ENCODE peak calls at places on chromosomes 6 and 20, in ten cellular contexts. H is HCT116, E is sigmoid colon, U is A549, P is ovary, X is breast epithelium, N is upper lobe of left lung, A is IMR-90, I is body of pancreas, L is Peyer's patch. J is an unnamed sample.
A peak's percentile ranks its signal among the peaks of the same experiment; 100 is the strongest.

GRCh38 chr6:8047466-8048292 is 16.5 kb downstream of the BLOC1S5 start:
- DNase-seq in U (no peak), A (peak; percentile 35), P (no peak), E (no peak), N (no peak), X (no peak), I (no peak), H (no peak), L (no peak), J (no peak)

GRCh38 chr20:44233436-44234016 is 13.6 kb upstream of the GDAP1L1 start:
- DNase-seq in E (no peak), P (no peak), A (no peak), U (no peak), N (no peak), X (no peak), H (no peak), I (no peak), L (no peak), J (no peak)

GRCh38 chr6:27176096-27176495 is 71.4 kb upstream of the PRSS16 start:
- DNase-seq in U (no peak), A (peak; percentile 67), L (no peak), E (no peak), I (no peak), P (no peak), N (no peak), H (no peak), X (no peak), J (no peak)

GRCh38 chr6:116461563-116462507 is 660 bp downstream of the CALHM6 start:
- DNase-seq in I (peak; percentile 24), P (peak; percentile 66), E (peak; percentile 65), L (peak; percentile 75), N (peak; percentile 57), X (no peak), U (no peak), A (peak; percentile 47), H (no peak), J (peak; percentile 83)

GRCh38 chr6:113481441-113481840 is 375.7 kb upstream of the MARCKS start:
- DNase-seq in A (peak; percentile 43), I (no peak), U (no peak), E (no peak), X (no peak), H (no peak), P (no peak), N (peak; percentile 23), L (no peak), J (no peak)

GRCh38 chr6:132179955-132180354 is 221.3 kb downstream of the MOXD1 start:
- DNase-seq in U (no peak), I (no peak), H (no peak), P (no peak), X (no peak), N (no peak), L (no peak), A (no peak), E (no peak), J (no peak)

GRCh38 chr20:63978319-63979220 is 872 bp downstream of the SAMD10 start:
- DNase-seq in I (peak; percentile 88), E (peak; percentile 85), H (no peak), P (peak; percentile 56), X (peak; percentile 69), U (no peak), N (peak; percentile 89), A (peak; percentile 43), L (peak; percentile 92), J (peak; percentile 72)

GRCh38 chr6:6368684-6369052 is 48.2 kb upstream of the F13A1 start:
- DNase-seq in I (peak; percentile 11), H (no peak), U (no peak), N (no peak), X (no peak), P (no peak), A (no peak), E (no peak), L (no peak), J (no peak)

GRCh38 chr6:106186172-106186571 is 100.0 kb downstream of the PRDM1 start:
- DNase-seq in I (no peak), L (no peak), N (no peak), P (no peak), X (no peak), H (no peak), U (no peak), A (no peak), E (no peak), J (no peak)
- H3K4me1 ChIP-seq in I (no peaks in the 10 kb centered on the region), L (no peaks in the 10 kb centered on the region), N (no peaks in the 10 kb centered on the region), P (no peaks in the 10 kb centered on the region), X (no peaks in the 10 kb centered on the region), H (peaks cover 6% of the 10 kb centered on the region), U (peaks cover 26% of the 10 kb centered on the region), A (peaks cover 9% of the 10 kb centered on the region), E (no peaks in the 10 kb centered on the region), J (no peaks in the 10 kb centered on the region)

GRCh38 chr6:74320715-74321114 is 624.7 kb downstream of the CD109 start:
- DNase-seq in I (no peak), E (no peak), A (peak; percentile 6), L (no peak), X (no peak), N (no peak), P (no peak), H (no peak), U (no peak), J (no peak)
- TF ChIP-seq POLR2A in I (no peak), E (no peak), A (no peak), L (no peak), X (no peak), N (no peak), P (no peak), H (no peak), U (no peak), J (no peak)

DNA sequence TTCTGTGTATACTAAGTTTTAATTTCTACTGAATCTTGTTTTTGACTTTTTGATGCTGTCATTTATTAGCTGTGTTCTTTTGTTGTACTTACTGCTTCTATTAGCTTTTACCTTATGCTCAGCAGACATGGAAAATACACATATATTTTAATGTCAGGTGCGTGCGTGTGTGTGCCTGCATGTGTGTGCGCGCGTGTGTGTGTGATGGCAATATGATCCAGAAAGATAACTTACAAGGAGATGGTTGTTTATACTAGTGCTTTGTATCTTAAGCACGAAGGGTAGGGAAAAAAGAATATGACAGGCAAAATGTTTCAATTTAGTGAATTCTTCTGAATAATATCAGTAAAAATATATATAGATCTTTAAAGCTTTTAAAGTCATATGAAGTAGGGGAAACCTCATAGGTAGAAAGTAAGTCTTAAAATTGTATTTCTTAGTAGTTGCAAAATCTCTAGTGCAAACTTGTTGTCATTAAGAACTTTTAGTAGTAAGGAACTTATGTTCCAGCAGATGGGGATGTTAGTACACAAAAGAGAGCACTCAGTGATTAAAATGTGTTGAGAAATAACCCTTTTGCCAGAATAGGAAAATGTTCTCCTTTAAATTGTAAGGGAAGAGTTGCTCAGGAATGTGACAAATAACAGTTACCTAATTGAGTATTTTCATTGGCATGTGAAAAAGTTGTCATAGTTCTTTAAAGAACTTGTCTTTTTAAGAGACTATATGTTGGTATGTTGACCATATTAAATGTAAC is 13.2 kb downstream of the QKI start:
- DNase-seq in L (no peak), H (peak; percentile 16), N (no peak), U (no peak), I (no peak), X (no peak), E (no peak), P (no peak), A (peak; percentile 82), J (no peak)
- H3K4me1 ChIP-seq in L (peaks cover 4% of the 10 kb centered on the region), H (no peaks in the 10 kb centered on the region), N (peaks cover 81% of the 10 kb centered on the region), U (peaks cover 37% of the 10 kb centered on the region), I (peaks cover 54% of the 10 kb centered on the region), X (no peaks in the 10 kb centered on the region), E (peaks cover 95% of the 10 kb centered on the region), P (peaks cover 15% of the 10 kb centered on the region), A (peaks cover 18% of the 10 kb centered on the region), J (peaks cover 30% of the 10 kb centered on the region)

DNA sequence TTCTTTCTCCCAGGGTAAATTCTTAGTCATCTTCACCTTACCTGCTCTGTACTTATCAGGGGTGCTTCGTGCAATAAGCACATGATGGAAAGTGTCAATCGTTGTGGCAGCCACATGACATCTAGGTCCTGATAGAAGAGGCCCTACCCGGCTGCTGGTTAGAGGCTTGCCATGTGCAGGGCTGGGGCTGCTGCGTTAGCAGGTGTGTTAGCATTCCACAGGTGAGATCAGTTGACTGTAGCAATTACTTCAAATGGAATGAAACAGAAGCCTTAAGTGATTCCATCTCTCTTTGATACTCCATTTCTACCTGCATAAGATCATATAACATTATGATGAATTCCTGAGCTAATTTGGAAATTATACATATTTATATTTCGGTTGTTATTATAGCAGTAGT is 127.0 kb downstream of the UST start:
- DNase-seq in N (no peak), X (no peak), L (no peak), U (no peak), H (no peak), E (no peak), I (no peak), A (no peak), P (no peak), J (no peak)
- TF ChIP-seq POLR2A in N (no peak), X (no peak), L (no peak), U (no peak), H (no peak), E (no peak), I (no peak), A (no peak), P (no peak), J (no peak)

GRCh38 chr6:158049055-158050028 is 67.7 kb downstream of the SYNJ2 start:
- DNase-seq in E (peak; percentile 55), U (no peak), X (no peak), L (no peak), H (no peak), I (no peak), P (no peak), N (no peak), A (no peak), J (no peak)

GRCh38 chr6:158047563-158048323 is 66.1 kb downstream of the SYNJ2 start:
- DNase-seq in X (no peak), N (no peak), E (no peak), P (no peak), L (no peak), U (no peak), H (no peak), A (no peak), I (no peak), J (no peak)

GRCh38 chr6:158050107-158050735 is 68.6 kb downstream of the SYNJ2 start:
- DNase-seq in X (no peak), E (peak; percentile 43), A (no peak), N (no peak), H (no peak), L (no peak), U (no peak), P (no peak), I (no peak), J (no peak)

GRCh38 chr6:158047120-158047518 is 65.5 kb downstream of the SYNJ2 start:
- DNase-seq in P (no peak), E (no peak), H (no peak), U (no peak), L (peak; percentile 63), A (peak; percentile 59), N (no peak), I (no peak), X (no peak), J (no peak)

DNA sequence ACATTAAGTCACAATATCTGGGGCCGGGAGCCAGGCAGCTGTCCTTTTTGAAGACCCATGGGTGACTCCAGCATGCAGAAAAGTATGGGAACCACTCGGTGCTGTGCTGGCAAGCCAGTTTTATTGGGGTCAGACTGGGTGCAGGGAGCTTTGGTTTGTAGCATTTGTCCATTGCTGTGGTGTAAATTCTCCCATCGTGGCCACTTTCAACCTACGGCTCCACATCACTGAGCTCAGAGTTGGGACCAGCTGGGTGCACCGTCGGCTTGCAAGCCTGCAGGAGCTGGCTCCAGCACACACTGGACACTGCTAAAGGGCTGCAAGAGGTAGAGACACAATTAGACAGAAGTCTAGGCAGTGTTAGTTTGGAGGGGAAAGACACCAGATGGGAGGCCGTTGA is 66.9 kb downstream of the SYNJ2 start:
- DNase-seq in X (no peak), A (no peak), L (no peak), U (no peak), H (no peak), E (no peak), I (no peak), N (no peak), P (no peak), J (no peak)
- H3K4me1 ChIP-seq in X (no peaks in the 10 kb centered on the region), A (peaks cover 11% of the 10 kb centered on the region), L (no peaks in the 10 kb centered on the region), U (peaks cover 28% of the 10 kb centered on the region), H (peaks cover 44% of the 10 kb centered on the region), E (peaks cover 7% of the 10 kb centered on the region), I (no peaks in the 10 kb centered on the region), N (no peaks in the 10 kb centered on the region), P (no peaks in the 10 kb centered on the region), J (peaks cover 7% of the 10 kb centered on the region)

J was measured in testis.